ENCODE peak calls at places on chromosomes 5 and 9, in five cellular contexts. X is PC-9, P is body of pancreas, D is colonic mucosa, Q is cardiac fibroblast. A is an unnamed sample.

GRCh38 chr9:76621011-76621410 is 143.2 kb upstream of the PCA3 start:
- DNase-seq in X (no peak), P (no peak), D (no peak), Q (no peak), A (no peak)

GRCh38 chr5:10351199-10351881 is 2.2 kb upstream of the MARCHF6 start:
- DNase-seq in X (peak), P (no peak), D (no peak), Q (peak), A (peak)

GRCh38 chr9:12819436-12820185 is 44.8 kb downstream of the LURAP1L start:
- DNase-seq in X (no peak), P (peak), D (no peak), Q (peak), A (peak)

GRCh38 chr9:94630281-94630680 is 9.0 kb downstream of the FBP1 start:
- DNase-seq in X (no peak), P (no peak), D (no peak), Q (no peak), A (peak)

GRCh38 chr5:171750316-171750788 is 35.3 kb upstream of the SMIM23 start:
- DNase-seq in X (peak), P (no peak), D (peak), Q (peak), A (peak)

GRCh38 chr5:163350083-163350482 is 87.3 kb upstream of the CCNG1 start:
- DNase-seq in X (no peak), P (no peak), D (no peak), Q (peak), A (no peak)

GRCh38 chr5:130126748-130127147 is 222.5 kb downstream of the CHSY3 start:
- DNase-seq in X (no peak), P (no peak), D (no peak), Q (peak), A (no peak)

GRCh38 chr9:98488578-98489312 is 220.0 kb downstream of the GABBR2 start:
- DNase-seq in X (peak), P (no peak), D (no peak), Q (peak), A (no peak)

GRCh38 chr5:87195616-87196015 is 72.1 kb upstream of the RASA1 start:
- DNase-seq in X (no peak), P (no peak), D (no peak), Q (peak), A (no peak)

GRCh38 chr9:38068866-38069628 is at the start of gene SHB:
- DNase-seq in X (peak), P (peak), D (peak), Q (peak), A (peak)

GRCh38 chr9:116737137-116737546 is 50.0 kb downstream of the TRIM32 start:
- DNase-seq in X (peak), P (peak), D (peak), Q (peak), A (peak)

GRCh38 chr9:86735772-86736458 is 211.4 kb downstream of the GAS1 start:
- DNase-seq in X (no peak), P (no peak), D (no peak), Q (no peak), A (no peak)

GRCh38 chr9:130912932-130913598 is 16.5 kb upstream of the QRFP start:
- DNase-seq in X (peak), P (no peak), D (no peak), Q (peak), A (no peak)

GRCh38 chr9:106287108-106287631 is 575.8 kb upstream of the ZNF462 start:
- DNase-seq in X (no peak), P (no peak), D (no peak), Q (no peak), A (no peak)

GRCh38 chr9:107213561-107214028 is 69.5 kb upstream of the RAD23B start:
- DNase-seq in X (peak), P (no peak), D (no peak), Q (peak), A (peak)

GRCh38 chr5:101658433-101658832 is 637.7 kb downstream of the SLCO4C1 start:
- DNase-seq in X (no peak), P (no peak), D (no peak), Q (no peak), A (no peak)

GRCh38 chr9:105254226-105254625 is 9.8 kb downstream of the SLC44A1 start:
- DNase-seq in X (no peak), P (no peak), D (peak), Q (no peak), A (peak)

GRCh38 chr9:115997923-115998322 is 155.7 kb upstream of the PAPPA start:
- DNase-seq in X (no peak), P (no peak), D (no peak), Q (peak), A (no peak)

GRCh38 chr5:57751710-57752109 is 269.1 kb upstream of the ACTBL2 start:
- DNase-seq in X (no peak), P (no peak), D (no peak), Q (no peak), A (no peak)

GRCh38 chr5:116404001-116404400 is 170.6 kb downstream of the SEMA6A start:
- DNase-seq in X (no peak), P (no peak), D (no peak), Q (peak), A (no peak)

GRCh38 chr9:89138463-89139390 is 39.9 kb downstream of the SHC3 start:
- DNase-seq in X (peak), P (no peak), D (no peak), Q (peak), A (no peak)

GRCh38 chr9:4277531-4277991 is 22.3 kb downstream of the GLIS3 start:
- DNase-seq in X (no peak), P (no peak), D (no peak), Q (peak), A (no peak)

GRCh38 chr5:673140-673836 is 19.9 kb downstream of the TPPP start:
- DNase-seq in X (no peak), P (no peak), D (no peak), Q (no peak), A (no peak)

GRCh38 chr9:113187935-113188595 is 33.0 kb downstream of the FKBP15 start:
- DNase-seq in X (peak), P (no peak), D (peak), Q (peak), A (no peak)

GRCh38 chr5:107444327-107444726 is 226.4 kb downstream of the EFNA5 start:
- DNase-seq in X (no peak), P (no peak), D (no peak), Q (no peak), A (no peak)

GRCh38 chr9:93198839-93199625 is 15.1 kb downstream of the WNK2 start:
- DNase-seq in X (no peak), P (no peak), D (peak), Q (no peak), A (no peak)

GRCh38 chr5:34622046-34622435 is 34.1 kb upstream of the RAI14 start:
- DNase-seq in X (no peak), P (no peak), D (no peak), Q (no peak), A (peak)

GRCh38 chr9:129770741-129771140 is 17.9 kb upstream of the PTGES start:
- DNase-seq in X (no peak), P (no peak), D (no peak), Q (no peak), A (no peak)

GRCh38 chr5:9562101-9562500 is 16.2 kb upstream of the SEMA5A start:
- DNase-seq in X (peak), P (no peak), D (no peak), Q (peak), A (peak)

GRCh38 chr5:1183424-1184162 is 17.8 kb upstream of the SLC6A19 start:
- DNase-seq in X (no peak), P (no peak), D (peak), Q (no peak), A (no peak)

GRCh38 chr5:159616967-159617366 is 286.7 kb upstream of the IL12B start:
- DNase-seq in X (no peak), P (no peak), D (no peak), Q (peak), A (no peak)

GRCh38 chr9:121564861-121565260 is 65.2 kb upstream of the GGTA1 start:
- DNase-seq in X (peak), P (no peak), D (no peak), Q (no peak), A (peak)

GRCh38 chr5:132205385-132206125 is 22.1 kb downstream of the P4HA2 start:
- DNase-seq in X (no peak), P (peak), D (peak), Q (no peak), A (peak)

GRCh38 chr5:6478793-6479192 is 30.1 kb downstream of the UBE2QL1 start:
- DNase-seq in X (no peak), P (no peak), D (no peak), Q (no peak), A (no peak)

GRCh38 chr5:6482735-6483134 is 34.1 kb downstream of the UBE2QL1 start:
- DNase-seq in X (no peak), P (no peak), D (no peak), Q (no peak), A (no peak)

GRCh38 chr5:6483880-6484382 is 35.3 kb downstream of the UBE2QL1 start:
- DNase-seq in X (no peak), P (no peak), D (no peak), Q (no peak), A (no peak)

GRCh38 chr5:6484446-6484845 is 35.8 kb downstream of the UBE2QL1 start:
- DNase-seq in X (no peak), P (no peak), D (no peak), Q (no peak), A (no peak)

GRCh38 chr5:6480133-6481051 is 31.7 kb downstream of the UBE2QL1 start:
- DNase-seq in X (no peak), P (no peak), D (no peak), Q (no peak), A (peak)
- H3K4me3 ChIP-seq in X (no peak), P (no peak), D (no peak), Q (no peak), A (no peak)

DNA sequence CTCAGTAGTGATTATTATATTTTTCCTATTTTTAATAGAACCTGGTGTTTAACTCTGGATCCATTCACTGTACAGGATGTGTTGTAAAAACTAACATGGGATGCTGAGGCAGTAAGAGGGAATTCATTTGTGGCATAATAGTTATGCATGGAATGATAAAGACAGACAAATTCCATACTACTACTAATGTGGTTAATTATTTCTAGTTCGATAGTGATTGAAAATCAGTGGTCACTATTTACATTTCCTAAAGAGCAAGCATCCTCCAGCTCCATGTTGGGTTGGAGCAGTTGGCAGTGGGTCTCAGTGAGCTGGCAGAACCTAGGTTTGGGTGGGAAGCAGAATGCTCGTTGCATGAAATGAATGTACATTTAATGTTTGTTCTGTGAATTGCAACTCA is 122.6 kb downstream of the SAXO1 start:
- DNase-seq in X (no peak), P (no peak), D (no peak), Q (no peak), A (no peak)
- TF ChIP-seq CTCF in X (no peak), P (no peak), D (no peak), Q (no peak), A (no peak)

GRCh38 chr9:97272072-97272471 is 35.4 kb upstream of the CCDC180 start:
- DNase-seq in X (no peak), P (no peak), D (no peak), Q (no peak), A (no peak)
- H3K4me3 ChIP-seq in X (no peak), P (no peak), D (no peak), Q (no peak), A (no peak)

GRCh38 chr5:174335682-174336364 is 290.3 kb downstream of the NSG2 start:
- DNase-seq in X (no peak), P (no peak), D (no peak), Q (no peak), A (peak)

GRCh38 chr5:174339130-174339529 is 293.6 kb downstream of the NSG2 start:
- DNase-seq in X (no peak), P (no peak), D (no peak), Q (no peak), A (no peak)

GRCh38 chr5:174338204-174339010 is 292.9 kb downstream of the NSG2 start:
- DNase-seq in X (peak), P (no peak), D (no peak), Q (no peak), A (peak)

GRCh38 chr5:174336479-174336878 is 291.0 kb downstream of the NSG2 start:
- DNase-seq in X (no peak), P (no peak), D (no peak), Q (no peak), A (no peak)

DNA sequence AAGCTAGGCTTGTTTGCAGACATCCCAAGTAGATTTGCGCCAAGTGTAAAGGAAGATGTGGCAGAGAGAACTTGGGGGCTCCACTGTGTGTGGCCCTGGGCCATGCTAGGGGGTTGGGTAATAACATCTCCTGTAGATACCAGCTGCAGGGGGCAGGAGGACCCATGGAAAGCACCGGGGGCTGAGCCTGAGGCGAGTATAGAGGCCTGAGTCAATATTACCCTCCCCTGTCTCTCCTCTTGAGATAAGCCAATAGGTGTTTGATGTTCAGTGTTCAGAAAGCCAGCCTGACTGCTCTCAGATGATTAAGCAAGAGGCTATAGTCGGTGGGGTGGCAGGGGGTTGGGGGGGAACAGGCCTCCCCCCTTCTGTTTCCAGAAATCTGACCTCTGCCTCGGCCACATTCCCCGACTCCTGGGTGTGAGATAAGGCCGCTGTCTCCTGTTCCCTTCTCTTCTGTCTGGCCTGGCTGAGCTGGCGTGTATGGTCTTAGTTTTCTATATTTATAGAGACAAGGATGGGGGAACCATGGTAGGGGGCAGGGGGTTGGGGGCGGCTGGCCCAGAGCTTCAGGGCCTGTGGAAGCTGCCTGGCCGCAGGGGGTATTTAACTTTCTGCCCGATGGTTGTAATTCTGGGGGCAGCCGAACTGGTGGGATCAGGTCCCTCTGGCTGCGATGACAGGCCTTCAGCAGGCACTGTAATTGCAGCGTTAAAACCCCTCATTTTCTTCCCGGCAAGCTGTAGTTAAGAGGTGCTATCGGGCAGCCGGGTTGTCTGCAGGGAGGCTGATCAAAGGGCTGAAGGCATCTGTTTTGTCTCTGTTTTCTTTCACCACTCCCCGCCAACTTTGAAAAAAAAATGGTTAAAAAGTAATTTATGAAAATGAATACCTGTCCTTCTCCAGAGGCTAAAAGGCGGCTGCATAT is 292.0 kb downstream of the NSG2 start:
- DNase-seq in X (no peak), P (no peak), D (no peak), Q (no peak), A (peak)
- TF ChIP-seq CTCF in X (no peak), P (no peak), D (no peak), Q (no peak), A (no peak)

DNA sequence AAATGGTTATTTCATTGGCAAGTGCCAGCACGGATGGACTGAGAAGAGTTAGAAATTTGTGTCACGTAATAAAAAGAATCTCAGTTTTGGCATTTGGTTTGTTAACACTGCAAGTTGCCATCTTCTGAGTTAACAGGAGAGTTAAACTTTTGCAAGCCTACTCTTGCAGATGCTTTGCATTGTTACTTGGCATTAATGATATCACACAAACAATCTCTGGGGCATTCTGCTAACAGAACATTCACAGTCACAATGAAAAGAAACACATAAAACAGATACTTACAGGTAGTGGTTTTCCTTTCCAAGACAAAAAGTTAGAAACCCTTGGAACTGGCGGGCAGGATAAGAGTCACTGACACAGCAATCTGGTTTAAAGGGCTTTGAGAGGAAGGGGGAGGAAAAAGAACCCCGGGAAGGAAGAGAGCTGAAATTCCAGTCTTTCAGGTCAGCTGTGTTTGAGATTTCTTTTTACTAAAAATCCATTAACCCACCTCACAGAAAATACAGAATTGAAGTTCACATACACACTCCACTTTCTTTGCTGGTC is 524 bp downstream of the FREM1 start:
- DNase-seq in X (no peak), P (no peak), D (no peak), Q (no peak), A (no peak)
- H3K4me3 ChIP-seq in X (no peak), P (no peak), D (no peak), Q (no peak), A (peak)

DNA sequence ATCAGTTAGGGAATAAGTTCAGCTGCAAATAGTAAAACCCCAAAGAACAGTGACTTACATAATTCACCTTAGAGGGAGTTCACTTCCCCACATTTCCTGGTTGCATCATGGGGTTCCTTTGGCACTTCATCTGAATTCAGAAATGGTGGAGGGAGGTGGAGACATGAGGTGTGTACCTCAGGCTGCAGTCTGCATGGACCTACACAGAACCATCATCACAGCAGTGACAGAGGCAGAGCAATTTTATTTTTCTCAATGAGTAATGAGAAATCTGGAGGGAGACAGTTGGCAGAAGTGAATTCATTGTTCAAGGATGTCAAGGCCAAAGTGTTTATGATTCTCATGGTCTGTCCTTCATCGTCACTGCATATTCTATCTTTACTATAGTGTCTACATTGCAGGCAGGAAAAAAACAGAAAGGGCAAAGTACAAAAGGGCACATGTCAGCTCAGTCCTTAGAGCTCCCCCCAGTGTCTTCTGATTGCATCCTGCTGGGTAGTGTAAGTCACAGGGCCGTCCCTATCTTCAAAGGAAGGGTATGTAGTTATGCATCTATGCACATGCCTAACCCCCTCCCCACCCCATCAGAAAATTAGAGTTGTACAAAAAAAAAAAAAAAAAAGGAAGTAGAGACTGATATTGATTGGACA is 132.8 kb upstream of the APC start:
- DNase-seq in X (no peak), P (no peak), D (peak), Q (no peak), A (peak)
- TF ChIP-seq CTCF in X (no peak), P (no peak), D (no peak), Q (no peak), A (peak)

DNA sequence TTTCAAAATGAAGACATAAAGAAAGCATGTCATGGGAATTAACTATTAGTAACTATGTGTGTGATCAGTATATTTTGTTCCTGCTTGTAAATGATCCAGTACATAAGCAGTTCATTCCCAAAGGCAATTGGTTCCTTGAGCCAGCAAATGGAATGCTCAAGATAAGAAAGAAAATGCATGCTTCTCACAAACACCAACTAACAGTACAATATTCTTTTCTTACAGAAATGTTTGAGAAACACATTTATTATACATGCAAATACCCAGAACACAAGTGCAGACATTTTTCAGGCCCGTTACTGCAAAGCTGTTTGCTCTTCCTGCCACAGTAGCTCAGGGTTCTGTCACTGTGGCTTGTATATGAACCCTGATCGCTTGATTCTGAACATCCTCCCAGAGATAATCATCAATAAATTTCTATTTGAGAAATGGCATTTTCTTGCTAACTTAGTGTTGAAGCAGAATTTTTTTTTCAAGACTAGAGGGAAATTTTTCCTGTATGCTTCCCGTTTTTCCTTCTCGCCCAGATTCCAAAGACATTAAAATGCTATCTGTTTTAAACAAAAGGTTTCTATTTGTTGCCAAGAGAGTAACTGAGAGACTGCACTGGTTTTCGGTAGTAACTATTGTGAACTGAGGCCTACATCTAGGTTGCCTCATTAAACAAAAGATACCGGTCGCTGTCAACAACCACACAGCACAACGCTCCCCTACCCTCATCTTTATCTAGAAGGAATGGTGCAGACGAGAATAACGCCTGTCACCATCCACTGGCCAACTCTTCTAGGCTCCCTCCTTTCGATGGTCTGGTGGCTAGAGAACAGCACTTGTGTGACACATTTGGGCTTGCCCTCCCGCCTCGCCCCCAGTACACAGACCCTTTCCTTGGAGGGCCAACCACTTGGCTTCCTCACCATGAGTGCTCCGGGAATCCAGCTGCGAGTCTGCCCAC is 1.7 kb downstream of the GNAQ start:
- DNase-seq in X (peak), P (no peak), D (peak), Q (peak), A (no peak)
- H3K4me3 ChIP-seq in X (peak), P (peak), D (peak), Q (peak), A (peak)

A was measured in endodermal cell.